ENCODE peak calls at places on chromosomes 7 and 10, in four cellular contexts. L is HCT116, X is HepG2, V is K562. M is an unnamed sample.

GRCh38 chr10:58064714-58065528 is 202.8 kb downstream of the IPMK start:
- DNase-seq in L (peak; percentile 19), X (peak; percentile 35), V (peak; percentile 22), M (no peak)

GRCh38 chr7:50321678-50322077 is 17.2 kb downstream of the IKZF1 start:
- DNase-seq in L (no peak), X (no peak), V (no peak), M (no peak)

GRCh38 chr7:40232242-40232929 is 97.6 kb downstream of the SUGCT start:
- DNase-seq in L (peak; percentile 42), X (peak; percentile 43), V (no peak), M (no peak)

GRCh38 chr10:71436268-71436922 is 39.7 kb downstream of the CDH23 start:
- DNase-seq in L (no peak), X (no peak), V (no peak), M (no peak)

GRCh38 chr10:89574348-89574747 is 39.0 kb upstream of the SLC16A12 start:
- DNase-seq in L (no peak), X (peak; percentile 48), V (no peak), M (no peak)

GRCh38 chr7:51456471-51457060 is 140.0 kb upstream of the COBL start:
- DNase-seq in L (no peak), X (no peak), V (no peak), M (no peak)

GRCh38 chr7:57201895-57202210 is 69.6 kb upstream of the ZNF479 start:
- DNase-seq in L (no peak), X (no peak), V (no peak), M (no peak)

GRCh38 chr7:150753826-150754603 is 16.8 kb downstream of the GIMAP5 start:
- DNase-seq in L (no peak), X (peak; percentile 16), V (peak; percentile 25), M (no peak)

GRCh38 chr10:52658112-52658511 is 114.5 kb downstream of the MBL2 start:
- DNase-seq in L (no peak), X (no peak), V (no peak), M (no peak)

GRCh38 chr7:22207724-22208225 is 149.2 kb downstream of the RAPGEF5 start:
- DNase-seq in L (no peak), X (no peak), V (no peak), M (no peak)

GRCh38 chr7:115679976-115680375 is 350.6 kb downstream of the TFEC start:
- DNase-seq in L (peak; percentile 38), X (peak; percentile 58), V (no peak), M (no peak)

GRCh38 chr7:123355576-123356195 is 155.9 kb upstream of the SLC13A1 start:
- DNase-seq in L (peak; percentile 26), X (no peak), V (no peak), M (no peak)

GRCh38 chr10:50312464-50313437 is 61.4 kb upstream of the ASAH2 start:
- DNase-seq in L (no peak), X (no peak), V (no peak), M (no peak)

GRCh38 chr10:59283456-59284082 is 78.8 kb downstream of the FAM13C start:
- DNase-seq in L (no peak), X (no peak), V (no peak), M (no peak)

GRCh38 chr7:5408777-5409176 is 14.9 kb downstream of the TNRC18 start:
- DNase-seq in L (no peak), X (no peak), V (peak; percentile 4), M (no peak)

GRCh38 chr10:4825868-4826787 is at the start of gene AKR1E2:
- DNase-seq in L (peak; percentile 83), X (no peak), V (peak; percentile 89), M (peak; percentile 46)

GRCh38 chr10:35517431-35518181 is 87.5 kb upstream of the GJD4 start:
- DNase-seq in L (no peak), X (no peak), V (no peak), M (no peak)

GRCh38 chr7:105010538-105011523 is 3.2 kb upstream of the KMT2E start:
- DNase-seq in L (no peak), X (no peak), V (no peak), M (no peak)

GRCh38 chr7:130867039-130867438 is 133.0 kb upstream of the KLF14 start:
- DNase-seq in L (no peak), X (no peak), V (no peak), M (no peak)

GRCh38 chr7:47811632-47812380 is 136.5 kb downstream of the PKD1L1 start:
- DNase-seq in L (no peak), X (no peak), V (no peak), M (no peak)

GRCh38 chr7:116492654-116493109 is 6.9 kb upstream of the CAV2 start:
- DNase-seq in L (no peak), X (no peak), V (no peak), M (no peak)

GRCh38 chr10:50510517-50511473 is 113.0 kb downstream of the SGMS1 start:
- DNase-seq in L (no peak), X (no peak), V (no peak), M (no peak)

GRCh38 chr10:77571490-77571889 is 66.1 kb downstream of the KCNMA1 start:
- DNase-seq in L (no peak), X (no peak), V (no peak), M (no peak)

GRCh38 chr7:379456-380225 is 89.7 kb downstream of the FOXL3 start:
- DNase-seq in L (no peak), X (no peak), V (peak; percentile 46), M (no peak)

GRCh38 chr7:73343671-73344380 is 15.9 kb downstream of the FKBP6 start:
- DNase-seq in L (no peak), X (peak; percentile 81), V (no peak), M (no peak)
- TF ChIP-seq FOSL1 in L (no peak), X (no peak), V (no peak), M (no peak)

DNA sequence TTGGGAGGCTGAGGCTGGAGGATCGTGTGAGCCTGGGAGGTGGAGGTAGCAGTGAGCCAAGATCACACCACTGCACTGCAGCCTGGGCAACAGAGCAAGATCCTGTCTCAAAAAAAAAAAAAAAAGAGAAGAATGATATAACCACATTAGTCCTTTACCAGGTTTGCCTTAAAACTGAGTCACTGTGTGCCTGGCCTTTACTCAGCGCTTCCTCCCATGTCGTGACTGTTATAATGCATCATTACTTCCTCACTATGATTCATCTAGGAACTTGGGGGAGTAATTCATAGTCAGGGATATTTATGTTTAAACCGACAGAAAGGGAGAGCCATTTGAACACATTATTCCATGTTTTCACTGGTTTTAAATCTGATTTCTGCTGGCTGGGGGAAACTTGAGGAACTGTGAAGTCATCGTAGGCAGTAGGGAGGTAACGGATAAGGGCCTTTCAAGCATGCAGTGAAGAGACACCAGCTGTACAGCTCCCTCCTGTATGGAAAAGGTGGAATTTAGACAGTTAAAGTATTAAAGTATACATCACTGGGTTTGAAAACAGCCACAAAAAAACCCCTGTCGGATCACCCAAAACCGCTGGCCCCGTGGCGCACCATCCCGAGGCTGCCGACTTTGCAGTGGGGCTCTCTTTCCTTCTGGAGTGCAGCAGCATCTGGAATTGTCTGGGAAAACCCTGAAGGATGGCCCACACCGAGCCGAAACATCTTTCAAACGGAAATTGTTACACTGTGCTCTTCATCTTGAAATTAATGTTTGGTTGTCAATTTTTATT is 119.8 kb downstream of the NKX6-2 start:
- DNase-seq in L (no peak), X (no peak), V (no peak), M (no peak)
- H3K4me2 ChIP-seq in L (peak overlapping the region; percentile 25), X (no peak overlapping the region), V (no peak overlapping the region), M (no peak overlapping the region)

GRCh38 chr10:112282086-112282485 is 1.1 kb upstream of the TECTB start:
- DNase-seq in L (no peak), X (no peak), V (no peak), M (no peak)
- TF ChIP-seq FOSL1 in L (no peak), X (no peak), V (no peak), M (no peak)

GRCh38 chr10:69848454-69848853 is 46.7 kb downstream of the COL13A1 start:
- DNase-seq in L (no peak), X (no peak), V (no peak), M (no peak)
- H3K4me2 ChIP-seq in L (no peak overlapping the region), X (no peak overlapping the region), V (no peak overlapping the region), M (no peak overlapping the region)

GRCh38 chr10:106711313-106711906 is 453.1 kb downstream of the SORCS1 start:
- DNase-seq in L (peak; percentile 6), X (peak; percentile 23), V (peak; percentile 74), M (peak; percentile 43)
- TF ChIP-seq FOSL1 in L (no peak), X (no peak), V (no peak), M (no peak)

DNA sequence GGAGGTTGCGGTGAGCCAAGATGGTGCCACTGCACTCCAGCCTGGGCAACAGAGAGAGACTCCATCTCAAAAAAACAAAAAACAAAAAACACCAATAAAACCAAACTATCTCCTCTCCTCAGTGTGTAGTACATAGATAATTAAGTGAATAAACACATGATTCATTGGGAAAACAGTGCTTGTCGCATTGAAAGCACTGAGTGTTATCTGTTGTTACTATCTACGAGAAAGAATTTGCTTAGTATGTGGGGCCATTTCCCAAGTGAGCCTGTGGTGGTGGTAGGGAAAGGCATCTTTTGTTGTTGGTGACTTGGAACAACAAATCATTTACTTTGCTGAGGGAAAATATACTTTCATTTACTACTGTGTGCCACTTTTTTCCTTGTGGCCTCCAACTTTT is 42.6 kb downstream of the RSBN1L start:
- DNase-seq in L (no peak), X (no peak), V (no peak), M (no peak)
- H3K4me2 ChIP-seq in L (no peak overlapping the region), X (no peak overlapping the region), V (no peak overlapping the region), M (no peak overlapping the region)